ENCODE peak calls at places on chromosomes 2 and 18, in five cellular contexts. One of them, this sample, is unnamed.

GRCh38 chr2:23666241-23667025 is 260.5 kb downstream of the ATAD2B start:
- DNase-seq in HTR-8/SVneo: no peak
- DNase-seq in left cardiac atrium: no peak
- DNase-seq in NCI-H1436: no peak
- DNase-seq in endothelial cell: no peak
- DNase-seq in this sample: no peak

GRCh38 chr2:17813742-17814458 is 2.4 kb upstream of the MSGN1 start:
- DNase-seq in HTR-8/SVneo: no peak
- DNase-seq in left cardiac atrium: peak; percentile 43
- DNase-seq in NCI-H1436: no peak
- DNase-seq in endothelial cell: no peak
- DNase-seq in this sample: no peak

GRCh38 chr2:106124126-106124756 is 69.9 kb downstream of the UXS1 start:
- DNase-seq in HTR-8/SVneo: no peak
- DNase-seq in left cardiac atrium: no peak
- DNase-seq in NCI-H1436: no peak
- DNase-seq in endothelial cell: no peak
- DNase-seq in this sample: no peak

GRCh38 chr18:75410611-75411010 is 16.9 kb downstream of the SMIM21 start:
- DNase-seq in HTR-8/SVneo: no peak
- DNase-seq in left cardiac atrium: no peak
- DNase-seq in NCI-H1436: no peak
- DNase-seq in endothelial cell: no peak
- DNase-seq in this sample: no peak

GRCh38 chr2:223697921-223698645 is 95.9 kb upstream of the SCG2 start:
- DNase-seq in HTR-8/SVneo: no peak
- DNase-seq in left cardiac atrium: no peak
- DNase-seq in NCI-H1436: no peak
- DNase-seq in endothelial cell: no peak
- DNase-seq in this sample: peak; percentile 41

GRCh38 chr2:190365499-190366204 is 22.3 kb downstream of the INPP1 start:
- DNase-seq in HTR-8/SVneo: no peak
- DNase-seq in left cardiac atrium: no peak
- DNase-seq in NCI-H1436: no peak
- DNase-seq in endothelial cell: no peak
- DNase-seq in this sample: no peak

GRCh38 chr2:169925968-169926367 is 98.7 kb downstream of the UBR3 start:
- DNase-seq in HTR-8/SVneo: no peak
- DNase-seq in left cardiac atrium: no peak
- DNase-seq in NCI-H1436: no peak
- DNase-seq in endothelial cell: no peak
- DNase-seq in this sample: no peak

GRCh38 chr2:222753251-222753824 is 81.9 kb downstream of the MOGAT1 start:
- DNase-seq in HTR-8/SVneo: no peak
- DNase-seq in left cardiac atrium: no peak
- DNase-seq in NCI-H1436: no peak
- DNase-seq in endothelial cell: no peak
- DNase-seq in this sample: no peak

GRCh38 chr2:120820263-120820884 is 84.7 kb downstream of the GLI2 start:
- DNase-seq in HTR-8/SVneo: no peak
- DNase-seq in left cardiac atrium: no peak
- DNase-seq in NCI-H1436: no peak
- DNase-seq in endothelial cell: no peak
- DNase-seq in this sample: no peak

This sample was measured in kidney glomerular epithelial cell.